ENCODE peak calls at places on chromosomes 3 and 15, in seven cellular contexts. G, J, H, Q, D, N and S are unnamed samples. For H3K36me3, the result is how much of the 10 kb centered on the place peaks cover.

GRCh38 chr3:172449468-172450149 is 1.4 kb upstream of the GHSR start:
- DNase-seq in Q (peak), J (no peak), D (no peak), N (peak), G (no peak), H (no peak), S (peak)

GRCh38 chr3:30770387-30770786 is 124.1 kb downstream of the GADL1 start:
- DNase-seq in N (peak), J (peak), G (no peak), D (peak), H (peak), Q (peak), S (peak)

GRCh38 chr15:75673426-75674247 is 25.9 kb downstream of the SNX33 start:
- DNase-seq in H (peak), J (peak), G (no peak), N (peak), D (no peak), Q (peak), S (peak)

GRCh38 chr3:182305881-182306665 is 487.2 kb upstream of the ATP11B start:
- DNase-seq in G (no peak), J (no peak), D (no peak), Q (no peak), H (no peak), N (no peak), S (no peak)

GRCh38 chr3:195118671-195119070 is 152.3 kb downstream of the XXYLT1 start:
- DNase-seq in H (no peak), Q (no peak), N (no peak), D (no peak), J (no peak), G (no peak), S (no peak)

GRCh38 chr3:14441920-14442300 is 39.5 kb downstream of the SLC6A6 start:
- DNase-seq in D (peak), J (no peak), H (no peak), N (no peak), G (no peak), Q (peak), S (no peak)

GRCh38 chr3:40873456-40873855 is 325.8 kb upstream of the CTNNB1 start:
- DNase-seq in J (no peak), N (no peak), H (no peak), Q (no peak), G (no peak), D (no peak), S (no peak)

GRCh38 chr3:179168933-179169332 is 20.8 kb downstream of the PIK3CA start:
- DNase-seq in D (no peak), J (no peak), Q (no peak), H (no peak), N (no peak), G (no peak), S (no peak)

GRCh38 chr15:66882251-66883020 is 180.4 kb downstream of the SMAD6 start:
- DNase-seq in D (peak), Q (peak), H (peak), J (peak), G (no peak), N (peak), S (peak)

GRCh38 chr15:81398910-81399551 is 25.0 kb upstream of the TMC3 start:
- DNase-seq in H (no peak), G (no peak), D (peak), N (no peak), Q (peak), J (no peak), S (no peak)

GRCh38 chr15:56732135-56732880 is 1.0 kb downstream of the ZNF280D start:
- DNase-seq in Q (peak), G (no peak), N (peak), J (peak), D (no peak), H (no peak), S (peak)

GRCh38 chr15:88834211-88834812 is 31.1 kb downstream of the ACAN start:
- DNase-seq in G (no peak), J (peak), Q (peak), N (peak), D (peak), H (peak), S (no peak)

GRCh38 chr15:37134699-37135131 is 34.4 kb upstream of the MEIS2 start:
- DNase-seq in Q (peak), N (peak), J (no peak), G (no peak), D (peak), H (no peak), S (no peak)

GRCh38 chr15:53549697-53550315 is 209.7 kb downstream of the WDR72 start:
- DNase-seq in G (no peak), H (no peak), Q (no peak), D (peak), J (no peak), N (no peak), S (no peak)

GRCh38 chr15:48266029-48266428 is 59.9 kb downstream of the SLC12A1 start:
- DNase-seq in H (no peak), Q (no peak), J (no peak), D (peak), N (peak), G (no peak), S (peak)

GRCh38 chr3:125916376-125916978 is 52.5 kb upstream of the ROPN1B start:
- DNase-seq in D (peak), N (no peak), Q (peak), H (no peak), J (no peak), G (peak), S (no peak)

GRCh38 chr15:90266061-90266431 is 574 bp downstream of the NGRN start:
- DNase-seq in G (peak), D (peak), N (peak), J (no peak), H (peak), Q (peak), S (peak)

GRCh38 chr3:106120334-106120733 is 251.5 kb upstream of the CBLB start:
- DNase-seq in Q (peak), D (peak), H (no peak), J (no peak), N (peak), G (no peak), S (no peak)

GRCh38 chr3:139975592-139976360 is 40.8 kb downstream of the CLSTN2 start:
- DNase-seq in H (no peak), G (no peak), N (peak), Q (no peak), D (no peak), J (peak), S (peak)

GRCh38 chr15:29784413-29784812 is 37.9 kb downstream of the TJP1 start:
- DNase-seq in H (no peak), J (no peak), N (peak), Q (no peak), G (no peak), D (peak), S (no peak)

GRCh38 chr3:160540546-160540945 is 24.8 kb downstream of the KPNA4 start:
- DNase-seq in G (no peak), D (no peak), N (peak), J (no peak), H (no peak), Q (peak), S (no peak)

GRCh38 chr15:80992436-80992835 is 2.8 kb upstream of the MESD start:
- DNase-seq in J (no peak), H (no peak), D (no peak), Q (peak), G (no peak), N (no peak), S (no peak)

GRCh38 chr3:42803800-42804112 is 534 bp downstream of the HIGD1A start:
- DNase-seq in Q (peak), G (peak), D (no peak), N (peak), J (peak), H (no peak), S (peak)

GRCh38 chr15:45885801-45886200 is 251.0 kb downstream of the SQOR start:
- DNase-seq in J (no peak), N (no peak), D (no peak), G (no peak), Q (no peak), H (no peak), S (no peak)

GRCh38 chr3:110647586-110647985 is 424.0 kb upstream of the NECTIN3 start:
- DNase-seq in H (no peak), N (no peak), D (no peak), Q (no peak), J (no peak), G (no peak), S (no peak)

GRCh38 chr15:41930221-41930866 is 36.5 kb upstream of the SPTBN5 start:
- DNase-seq in Q (peak), J (peak), G (no peak), H (peak), N (peak), D (peak), S (peak)

GRCh38 chr3:101117981-101118380 is 124.8 kb upstream of the ABI3BP start:
- DNase-seq in H (no peak), N (peak), G (no peak), D (no peak), J (no peak), Q (peak), S (no peak)

GRCh38 chr15:57457726-57458125 is 81.4 kb downstream of the CGNL1 start:
- DNase-seq in N (no peak), J (no peak), Q (no peak), H (no peak), D (no peak), G (no peak), S (no peak)

GRCh38 chr3:101865751-101866509 is 16.6 kb downstream of the NFKBIZ start:
- DNase-seq in G (no peak), N (no peak), D (peak), J (no peak), Q (no peak), H (no peak), S (no peak)

GRCh38 chr3:4407941-4408340 is 59.1 kb downstream of the SUMF1 start:
- DNase-seq in G (no peak), N (no peak), Q (no peak), D (no peak), J (no peak), H (no peak), S (no peak)

GRCh38 chr15:22907161-22907950 is 68.9 kb downstream of the NIPA2 start:
- DNase-seq in D (no peak), H (no peak), Q (no peak), G (no peak), J (no peak), N (no peak), S (no peak)
- H3K36me3 ChIP-seq in D (under half), H (half or more), Q (under half), G (under half), J (half or more), N (half or more), S (under half)

GRCh38 chr3:122959339-122959738 is 68.2 kb downstream of the SEMA5B start:
- DNase-seq in G (no peak), H (no peak), N (no peak), Q (no peak), J (no peak), D (no peak), S (no peak)

GRCh38 chr3:122961146-122961545 is 66.4 kb downstream of the SEMA5B start:
- DNase-seq in Q (no peak), H (no peak), G (no peak), N (peak), J (no peak), D (no peak), S (peak)

GRCh38 chr3:122962149-122962548 is 65.4 kb downstream of the SEMA5B start:
- DNase-seq in N (no peak), G (no peak), H (peak), Q (peak), J (no peak), D (no peak), S (peak)

GRCh38 chr3:122958290-122958689 is 69.3 kb downstream of the SEMA5B start:
- DNase-seq in J (no peak), N (no peak), H (no peak), G (no peak), Q (no peak), D (no peak), S (no peak)

DNA sequence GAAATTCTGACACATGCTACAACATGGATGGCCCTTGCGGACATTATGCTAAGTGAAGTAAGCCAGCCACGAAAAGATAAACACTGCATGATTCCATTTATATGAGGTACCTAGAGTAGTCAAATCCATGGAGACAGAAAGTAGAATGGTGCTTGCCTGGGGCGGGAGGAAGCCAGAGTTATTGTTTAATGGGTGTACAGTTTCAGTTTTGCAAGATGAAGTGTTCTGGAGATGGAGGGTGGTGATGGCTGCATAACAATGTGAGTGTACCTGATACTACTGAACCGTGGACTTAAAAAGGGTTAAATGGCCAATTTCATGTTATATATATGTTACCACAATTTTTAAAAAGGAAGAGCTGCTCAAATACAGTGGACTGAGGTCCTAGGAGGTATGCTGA is 66.9 kb downstream of the SEMA5B start:
- DNase-seq in D (no peak), Q (no peak), N (no peak), H (no peak), J (no peak), G (no peak), S (no peak)
- H3K4me3 ChIP-seq in D (no peak), Q (no peak), N (no peak), H (no peak), J (no peak), G (no peak), S (no peak)

GRCh38 chr3:68985391-68985790 is 28.1 kb downstream of the EOGT start:
- DNase-seq in Q (peak), N (no peak), D (no peak), J (no peak), H (no peak), G (no peak), S (no peak)

GRCh38 chr3:68987322-68987721 is 26.2 kb downstream of the EOGT start:
- DNase-seq in D (no peak), H (no peak), Q (no peak), N (no peak), J (no peak), G (no peak), S (no peak)

GRCh38 chr3:68984011-68984410 is 29.5 kb downstream of the EOGT start:
- DNase-seq in G (no peak), Q (no peak), N (no peak), H (no peak), J (no peak), D (no peak), S (no peak)

GRCh38 chr3:68986496-68987208 is 26.8 kb downstream of the EOGT start:
- DNase-seq in H (no peak), J (no peak), D (no peak), G (no peak), Q (no peak), N (no peak), S (no peak)

GRCh38 chr3:68988740-68989139 is 24.7 kb downstream of the EOGT start:
- DNase-seq in J (no peak), N (no peak), G (no peak), Q (peak), H (no peak), D (no peak), S (no peak)
- H3K36me3 ChIP-seq in J (half or more), N (under half), G (under half), Q (half or more), H (half or more), D (under half), S (under half)

DNA sequence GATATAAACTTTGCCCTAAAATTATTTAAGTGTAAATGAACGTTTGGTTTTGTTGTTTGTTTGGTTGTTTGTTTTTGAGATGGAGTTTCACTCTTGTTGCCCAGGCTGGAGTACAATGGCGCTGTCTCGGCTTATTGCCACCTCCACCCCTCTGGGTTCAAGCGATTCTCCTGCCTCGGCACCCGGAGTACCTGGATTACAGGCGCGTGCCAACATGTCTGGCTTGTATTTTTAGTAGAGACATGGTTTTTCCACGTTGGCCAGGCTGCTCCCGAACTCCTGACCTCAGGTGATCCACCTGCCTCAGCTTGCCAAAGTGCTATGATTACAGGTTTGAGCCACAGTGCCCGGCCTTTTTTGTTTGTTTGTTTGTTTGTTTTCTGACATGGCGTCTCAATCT is 87.9 kb upstream of the CHD2 start:
- DNase-seq in D (no peak), G (no peak), J (no peak), N (no peak), Q (no peak), H (no peak), S (no peak)
- H3K4me3 ChIP-seq in D (peak), G (no peak), J (peak), N (no peak), Q (no peak), H (no peak), S (no peak)

GRCh38 chr3:3151513-3151912 is 24.8 kb downstream of the TRNT1 start:
- DNase-seq in N (no peak), D (no peak), J (no peak), H (no peak), Q (no peak), G (no peak), S (no peak)
- H3K36me3 ChIP-seq in N (half or more), D (half or more), J (half or more), H (half or more), Q (half or more), G (half or more), S (under half)

GRCh38 chr3:187293977-187294376 is 2.4 kb upstream of the MASP1 start:
- DNase-seq in G (no peak), D (no peak), J (no peak), N (no peak), H (no peak), Q (peak), S (no peak)

GRCh38 chr3:187292631-187293513 is 1.3 kb upstream of the MASP1 start:
- DNase-seq in H (no peak), J (peak), N (peak), G (no peak), D (no peak), Q (peak), S (peak)

GRCh38 chr3:187291512-187292132 is at the start of gene MASP1:
- DNase-seq in H (no peak), Q (peak), G (no peak), D (no peak), N (peak), J (peak), S (peak)

GRCh38 chr3:187292186-187292585 is 649 bp upstream of the MASP1 start:
- DNase-seq in Q (peak), G (no peak), D (no peak), J (no peak), H (no peak), N (no peak), S (peak)

DNA sequence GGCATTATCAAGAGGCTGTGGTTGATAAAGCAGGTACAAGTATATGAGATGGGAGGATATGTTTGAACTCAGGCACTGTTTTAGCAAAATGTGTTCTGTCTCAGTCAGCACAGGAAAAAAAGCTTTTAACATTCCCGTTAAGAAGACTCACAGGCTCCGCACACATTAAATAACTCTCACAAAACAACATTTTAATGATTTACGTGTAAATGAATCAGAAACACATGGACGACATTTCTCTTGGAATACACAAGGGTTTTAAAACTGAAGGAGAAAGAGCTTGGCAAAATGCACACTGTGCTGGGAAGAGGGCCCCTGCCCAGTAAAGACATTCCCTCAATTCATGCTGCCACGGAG is 2.0 kb upstream of the MASP1 start:
- DNase-seq in N (no peak), J (no peak), G (no peak), D (no peak), Q (peak), H (no peak), S (no peak)
- H3K4me3 ChIP-seq in N (no peak), J (no peak), G (no peak), D (no peak), Q (peak), H (no peak), S (no peak)

DNA sequence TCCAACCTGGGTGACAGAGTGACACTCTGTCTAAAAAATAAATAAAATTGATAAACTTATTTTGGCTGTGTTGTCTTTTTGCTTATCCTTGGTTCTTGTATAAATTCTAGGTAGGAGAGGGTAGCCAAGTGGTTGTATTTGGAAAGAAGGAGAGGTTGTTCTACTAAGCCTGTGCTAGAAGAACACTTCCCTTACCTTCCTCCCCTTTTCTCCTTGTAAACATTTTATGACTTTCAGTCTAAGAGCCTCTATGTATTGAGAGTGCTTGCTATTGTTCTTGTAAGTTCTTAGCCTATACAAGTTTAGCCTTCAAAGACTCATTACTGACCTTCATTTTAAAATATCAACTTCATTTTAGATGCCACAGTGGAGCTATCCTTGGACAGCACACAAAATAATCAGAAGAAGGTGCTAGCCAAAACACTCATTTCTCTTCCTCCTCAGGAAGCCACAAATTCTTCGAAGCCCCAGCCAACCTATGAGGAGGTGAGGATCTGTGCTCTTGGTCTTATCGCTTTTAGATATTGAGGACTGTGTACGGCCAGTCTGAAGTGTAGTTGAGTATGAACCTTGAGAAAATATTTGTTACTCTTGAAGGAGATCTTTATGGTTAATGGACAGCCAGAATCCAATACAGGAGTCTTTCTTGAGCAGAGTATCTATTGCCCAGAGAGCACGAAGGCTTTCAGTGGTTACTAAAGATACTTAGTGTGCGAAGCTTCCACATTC is 22.1 kb downstream of the SNX1 start:
- DNase-seq in Q (no peak), D (no peak), J (no peak), G (no peak), H (no peak), N (no peak), S (no peak)
- H3K36me3 ChIP-seq in Q (half or more), D (under half), J (half or more), G (half or more), H (half or more), N (under half), S (half or more)

GRCh38 chr15:31346367-31347066 is 19.9 kb downstream of the KLF13 start:
- DNase-seq in D (no peak), Q (no peak), J (no peak), H (no peak), G (no peak), N (no peak), S (no peak)
- H3K4me3 ChIP-seq in D (no peak), Q (no peak), J (no peak), H (no peak), G (peak), N (no peak), S (no peak)

DNA sequence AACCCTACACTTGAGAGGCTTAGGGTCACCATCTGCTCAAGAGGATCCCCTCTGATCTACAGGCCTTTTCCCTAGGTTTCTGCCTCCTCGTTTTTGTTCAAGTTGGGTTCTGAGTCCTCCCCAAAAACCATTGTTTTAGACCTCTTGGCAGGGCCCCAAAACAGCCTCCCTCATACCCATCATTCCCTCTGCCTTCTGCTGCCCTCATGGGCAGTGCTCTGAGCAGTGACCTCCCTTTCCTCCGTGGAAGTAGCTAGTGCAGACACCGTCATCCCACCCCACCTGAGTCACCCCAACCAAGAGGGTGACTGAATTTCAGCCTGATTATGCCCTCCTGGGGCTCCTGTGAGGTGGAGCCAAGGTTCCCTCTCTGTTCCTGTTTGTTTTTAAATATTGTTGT is 92.0 kb downstream of the RBPMS2 start:
- DNase-seq in H (no peak), N (no peak), G (no peak), Q (no peak), J (no peak), D (no peak), S (no peak)
- H3K36me3 ChIP-seq in H (under half), N (half or more), G (half or more), Q (under half), J (half or more), D (under half), S (half or more)